ENCODE peak calls at places on chromosomes 12 and 14, in seven cellular contexts. One of them, this sample, is unnamed.
A peak's percentile ranks its signal among the peaks of the same experiment; 100 is the strongest.

GRCh38 chr14:51487848-51488247 is 163.9 kb upstream of the FRMD6 start:
- DNase-seq in HepG2: no peak
- DNase-seq in CD4-positive, alpha-beta T cell: no peak
- DNase-seq in lower lobe of right lung: no peak
- DNase-seq in fibroblast of pulmonary artery: no peak
- DNase-seq in testis: no peak
- DNase-seq in foreskin fibroblast: no peak
- DNase-seq in this sample: no peak

GRCh38 chr12:89950421-89950820 is 241.8 kb upstream of the ATP2B1 start:
- DNase-seq in HepG2: no peak
- DNase-seq in CD4-positive, alpha-beta T cell: peak; percentile 2
- DNase-seq in lower lobe of right lung: no peak
- DNase-seq in fibroblast of pulmonary artery: no peak
- DNase-seq in testis: no peak
- DNase-seq in foreskin fibroblast: no peak
- DNase-seq in this sample: no peak

GRCh38 chr12:100127766-100128508 is 14.7 kb downstream of the BLTP3B start:
- DNase-seq in HepG2: peak; percentile 44
- DNase-seq in CD4-positive, alpha-beta T cell: no peak
- DNase-seq in lower lobe of right lung: no peak
- DNase-seq in fibroblast of pulmonary artery: peak; percentile 80
- DNase-seq in testis: no peak
- DNase-seq in foreskin fibroblast: peak; percentile 65
- DNase-seq in this sample: no peak

GRCh38 chr12:53051058-53051880 is 1.4 kb downstream of the TNS2 start:
- DNase-seq in HepG2: peak; percentile 82
- DNase-seq in CD4-positive, alpha-beta T cell: no peak
- DNase-seq in lower lobe of right lung: no peak
- DNase-seq in fibroblast of pulmonary artery: peak; percentile 81
- DNase-seq in testis: peak; percentile 91
- DNase-seq in foreskin fibroblast: peak; percentile 84
- DNase-seq in this sample: no peak

GRCh38 chr12:66603458-66603857 is 75.4 kb downstream of the GRIP1 start:
- DNase-seq in HepG2: no peak
- DNase-seq in CD4-positive, alpha-beta T cell: no peak
- DNase-seq in lower lobe of right lung: no peak
- DNase-seq in fibroblast of pulmonary artery: no peak
- DNase-seq in testis: no peak
- DNase-seq in foreskin fibroblast: no peak
- DNase-seq in this sample: no peak

GRCh38 chr14:67241416-67242362 is at the start of gene PALS1:
- DNase-seq in HepG2: peak; percentile 62
- DNase-seq in CD4-positive, alpha-beta T cell: no peak
- DNase-seq in lower lobe of right lung: no peak
- DNase-seq in fibroblast of pulmonary artery: peak; percentile 85
- DNase-seq in testis: peak; percentile 59
- DNase-seq in foreskin fibroblast: peak; percentile 73
- DNase-seq in this sample: no peak

GRCh38 chr12:4115570-4115969 is 158.0 kb upstream of the CCND2 start:
- DNase-seq in HepG2: no peak
- DNase-seq in CD4-positive, alpha-beta T cell: no peak
- DNase-seq in lower lobe of right lung: no peak
- DNase-seq in fibroblast of pulmonary artery: no peak
- DNase-seq in testis: no peak
- DNase-seq in foreskin fibroblast: no peak
- DNase-seq in this sample: peak; percentile 40

GRCh38 chr12:115295886-115296285 is 611.9 kb upstream of the TBX3 start:
- DNase-seq in HepG2: no peak
- DNase-seq in CD4-positive, alpha-beta T cell: no peak
- DNase-seq in lower lobe of right lung: no peak
- DNase-seq in fibroblast of pulmonary artery: no peak
- DNase-seq in testis: no peak
- DNase-seq in foreskin fibroblast: no peak
- DNase-seq in this sample: no peak

GRCh38 chr12:107238276-107238675 is 144.9 kb upstream of the CRY1 start:
- DNase-seq in HepG2: no peak
- DNase-seq in CD4-positive, alpha-beta T cell: no peak
- DNase-seq in lower lobe of right lung: no peak
- DNase-seq in fibroblast of pulmonary artery: peak; percentile 16
- DNase-seq in testis: no peak
- DNase-seq in foreskin fibroblast: no peak
- DNase-seq in this sample: no peak

GRCh38 chr12:124321040-124321481 is 26.2 kb downstream of the RFLNA start:
- DNase-seq in HepG2: peak; percentile 24
- DNase-seq in CD4-positive, alpha-beta T cell: peak; percentile 48
- DNase-seq in lower lobe of right lung: peak; percentile 76
- DNase-seq in fibroblast of pulmonary artery: peak; percentile 50
- DNase-seq in testis: peak; percentile 73
- DNase-seq in foreskin fibroblast: peak; percentile 39
- DNase-seq in this sample: no peak

GRCh38 chr12:112843272-112843671 is 51.7 kb downstream of the RPH3A start:
- DNase-seq in HepG2: no peak
- DNase-seq in CD4-positive, alpha-beta T cell: no peak
- DNase-seq in lower lobe of right lung: no peak
- DNase-seq in fibroblast of pulmonary artery: no peak
- DNase-seq in testis: no peak
- DNase-seq in foreskin fibroblast: peak; percentile 45
- DNase-seq in this sample: no peak

GRCh38 chr12:50689437-50689836 is 74.5 kb upstream of the ATF1 start:
- DNase-seq in HepG2: no peak
- DNase-seq in CD4-positive, alpha-beta T cell: no peak
- DNase-seq in lower lobe of right lung: no peak
- DNase-seq in fibroblast of pulmonary artery: no peak
- DNase-seq in testis: no peak
- DNase-seq in foreskin fibroblast: no peak
- DNase-seq in this sample: no peak

GRCh38 chr12:128971802-128972201 is 118.5 kb downstream of the GLT1D1 start:
- DNase-seq in HepG2: no peak
- DNase-seq in CD4-positive, alpha-beta T cell: no peak
- DNase-seq in lower lobe of right lung: no peak
- DNase-seq in fibroblast of pulmonary artery: no peak
- DNase-seq in testis: no peak
- DNase-seq in foreskin fibroblast: no peak
- DNase-seq in this sample: no peak

GRCh38 chr14:30770376-30770775 is 104.0 kb upstream of the COCH start:
- DNase-seq in HepG2: no peak
- DNase-seq in CD4-positive, alpha-beta T cell: no peak
- DNase-seq in lower lobe of right lung: no peak
- DNase-seq in fibroblast of pulmonary artery: no peak
- DNase-seq in testis: no peak
- DNase-seq in foreskin fibroblast: no peak
- DNase-seq in this sample: no peak

GRCh38 chr12:6092784-6093722 is 31.4 kb downstream of the VWF start:
- DNase-seq in HepG2: no peak
- DNase-seq in CD4-positive, alpha-beta T cell: no peak
- DNase-seq in lower lobe of right lung: peak; percentile 81
- DNase-seq in fibroblast of pulmonary artery: peak; percentile 89
- DNase-seq in testis: no peak
- DNase-seq in foreskin fibroblast: peak; percentile 92
- DNase-seq in this sample: no peak

GRCh38 chr12:90428474-90428873 is 526.5 kb downstream of the CCER1 start:
- DNase-seq in HepG2: no peak
- DNase-seq in CD4-positive, alpha-beta T cell: no peak
- DNase-seq in lower lobe of right lung: no peak
- DNase-seq in fibroblast of pulmonary artery: no peak
- DNase-seq in testis: peak; percentile 46
- DNase-seq in foreskin fibroblast: no peak
- DNase-seq in this sample: no peak

GRCh38 chr14:69685716-69686115 is 74.3 kb downstream of the SUSD6 start:
- DNase-seq in HepG2: peak; percentile 62
- DNase-seq in CD4-positive, alpha-beta T cell: peak; percentile 25
- DNase-seq in lower lobe of right lung: peak; percentile 84
- DNase-seq in fibroblast of pulmonary artery: peak; percentile 70
- DNase-seq in testis: peak; percentile 83
- DNase-seq in foreskin fibroblast: no peak
- DNase-seq in this sample: no peak

GRCh38 chr14:68255697-68256178 is 436.2 kb downstream of the RAD51B start:
- DNase-seq in HepG2: no peak
- DNase-seq in CD4-positive, alpha-beta T cell: no peak
- DNase-seq in lower lobe of right lung: no peak
- DNase-seq in fibroblast of pulmonary artery: no peak
- DNase-seq in testis: no peak
- DNase-seq in foreskin fibroblast: peak; percentile 74
- DNase-seq in this sample: no peak

GRCh38 chr14:33901429-33902155 is 49.3 kb downstream of the EGLN3 start:
- DNase-seq in HepG2: no peak
- DNase-seq in CD4-positive, alpha-beta T cell: no peak
- DNase-seq in lower lobe of right lung: no peak
- DNase-seq in fibroblast of pulmonary artery: no peak
- DNase-seq in testis: no peak
- DNase-seq in foreskin fibroblast: no peak
- DNase-seq in this sample: no peak

GRCh38 chr12:116861331-116861730 is 19.9 kb downstream of the HRK start:
- DNase-seq in HepG2: no peak
- DNase-seq in CD4-positive, alpha-beta T cell: peak; percentile 19
- DNase-seq in lower lobe of right lung: no peak
- DNase-seq in fibroblast of pulmonary artery: peak; percentile 71
- DNase-seq in testis: peak; percentile 47
- DNase-seq in foreskin fibroblast: peak; percentile 77
- DNase-seq in this sample: no peak

GRCh38 chr14:78170203-78170602 is at the start of gene NRXN3:
- DNase-seq in HepG2: no peak
- DNase-seq in CD4-positive, alpha-beta T cell: no peak
- DNase-seq in lower lobe of right lung: no peak
- DNase-seq in fibroblast of pulmonary artery: no peak
- DNase-seq in testis: peak; percentile 69
- DNase-seq in foreskin fibroblast: no peak
- DNase-seq in this sample: no peak

GRCh38 chr14:82079553-82079952 is 545.9 kb upstream of the SEL1L start:
- DNase-seq in HepG2: no peak
- DNase-seq in CD4-positive, alpha-beta T cell: no peak
- DNase-seq in lower lobe of right lung: no peak
- DNase-seq in fibroblast of pulmonary artery: no peak
- DNase-seq in testis: no peak
- DNase-seq in foreskin fibroblast: no peak
- DNase-seq in this sample: no peak

GRCh38 chr14:69259531-69260245 is at the start of gene GALNT16:
- DNase-seq in HepG2: no peak
- DNase-seq in CD4-positive, alpha-beta T cell: no peak
- DNase-seq in lower lobe of right lung: no peak
- DNase-seq in fibroblast of pulmonary artery: no peak
- DNase-seq in testis: peak; percentile 36
- DNase-seq in foreskin fibroblast: no peak
- DNase-seq in this sample: peak; percentile 81

GRCh38 chr14:105919458-105920150 is 393.2 kb downstream of the TMEM121 start:
- DNase-seq in HepG2: no peak
- DNase-seq in CD4-positive, alpha-beta T cell: no peak
- DNase-seq in lower lobe of right lung: peak; percentile 41
- DNase-seq in fibroblast of pulmonary artery: no peak
- DNase-seq in testis: no peak
- DNase-seq in foreskin fibroblast: no peak
- DNase-seq in this sample: no peak

GRCh38 chr12:95634622-95635621 is 83.6 kb upstream of the USP44 start:
- DNase-seq in HepG2: peak; percentile 82
- DNase-seq in CD4-positive, alpha-beta T cell: no peak
- DNase-seq in lower lobe of right lung: no peak
- DNase-seq in fibroblast of pulmonary artery: peak; percentile 17
- DNase-seq in testis: no peak
- DNase-seq in foreskin fibroblast: peak; percentile 59
- DNase-seq in this sample: no peak

GRCh38 chr14:89417469-89418225 is 614 bp upstream of the FOXN3 start:
- DNase-seq in HepG2: peak; percentile 74
- DNase-seq in CD4-positive, alpha-beta T cell: peak; percentile 49
- DNase-seq in lower lobe of right lung: peak; percentile 75
- DNase-seq in fibroblast of pulmonary artery: peak; percentile 46
- DNase-seq in testis: peak; percentile 67
- DNase-seq in foreskin fibroblast: peak; percentile 37
- DNase-seq in this sample: peak; percentile 74

GRCh38 chr14:37546621-37547447 is 48.2 kb downstream of the FOXA1 start:
- DNase-seq in HepG2: peak; percentile 100
- DNase-seq in CD4-positive, alpha-beta T cell: no peak
- DNase-seq in lower lobe of right lung: no peak
- DNase-seq in fibroblast of pulmonary artery: no peak
- DNase-seq in testis: no peak
- DNase-seq in foreskin fibroblast: no peak
- DNase-seq in this sample: no peak

DNA sequence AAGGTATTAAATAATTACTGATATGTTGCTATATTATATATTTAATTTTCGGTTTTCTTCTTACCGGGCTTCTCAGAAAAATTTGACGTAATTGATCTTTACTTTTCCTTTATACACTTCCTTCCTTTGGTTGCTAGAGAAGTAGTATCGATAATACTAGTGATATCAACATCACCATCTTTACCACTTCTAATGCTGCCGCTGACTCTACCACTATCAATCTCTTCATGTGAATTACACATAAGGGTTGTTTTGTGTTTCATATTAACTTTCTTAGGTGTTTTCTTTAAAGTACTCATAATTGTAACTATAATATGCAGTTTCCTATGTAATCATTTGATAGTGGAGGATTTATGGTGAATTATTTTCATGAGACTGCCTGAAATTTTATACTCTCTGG is 30.9 kb upstream of the KLRF1 start:
- DNase-seq in HepG2: no peak
- DNase-seq in CD4-positive, alpha-beta T cell: no peak
- DNase-seq in lower lobe of right lung: no peak
- DNase-seq in fibroblast of pulmonary artery: no peak
- DNase-seq in testis: no peak
- DNase-seq in foreskin fibroblast: no peak
- DNase-seq in this sample: no peak
- TF ChIP-seq CTCF in HepG2: no peak
- TF ChIP-seq CTCF in CD4-positive, alpha-beta T cell: no peak
- TF ChIP-seq CTCF in lower lobe of right lung: no peak
- TF ChIP-seq CTCF in fibroblast of pulmonary artery: no peak
- TF ChIP-seq CTCF in testis: no peak
- TF ChIP-seq CTCF in foreskin fibroblast: no peak
- TF ChIP-seq CTCF in this sample: no peak

DNA sequence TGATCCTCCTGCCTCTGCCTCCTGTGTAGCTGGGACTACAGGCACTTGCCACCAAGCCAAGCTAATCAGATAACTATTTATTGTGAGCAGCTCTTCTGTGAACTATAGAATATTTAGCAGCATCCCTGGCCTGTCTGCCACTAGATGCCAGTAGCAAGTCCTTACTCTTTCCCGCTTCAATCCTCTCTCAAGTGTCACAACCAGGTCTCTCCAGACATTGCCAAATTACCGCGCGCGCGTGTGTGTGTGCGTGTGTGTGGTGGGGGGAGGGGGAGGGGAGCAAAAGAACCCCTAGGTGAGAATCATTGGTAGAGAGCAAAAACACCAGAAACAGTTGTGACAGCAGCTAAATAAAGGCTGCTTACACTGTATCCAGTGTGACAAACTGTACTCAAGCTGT is 49.9 kb downstream of the PPP2R5E start:
- DNase-seq in HepG2: no peak
- DNase-seq in CD4-positive, alpha-beta T cell: no peak
- DNase-seq in lower lobe of right lung: no peak
- DNase-seq in fibroblast of pulmonary artery: peak; percentile 28
- DNase-seq in testis: no peak
- DNase-seq in foreskin fibroblast: peak; percentile 21
- DNase-seq in this sample: no peak
- TF ChIP-seq CTCF in HepG2: no peak
- TF ChIP-seq CTCF in CD4-positive, alpha-beta T cell: no peak
- TF ChIP-seq CTCF in lower lobe of right lung: no peak
- TF ChIP-seq CTCF in fibroblast of pulmonary artery: peak; percentile 13
- TF ChIP-seq CTCF in testis: no peak
- TF ChIP-seq CTCF in foreskin fibroblast: peak; percentile 9
- TF ChIP-seq CTCF in this sample: no peak

GRCh38 chr12:12985817-12986408 is 14.2 kb downstream of the HEBP1 start:
- DNase-seq in HepG2: peak; percentile 11
- DNase-seq in CD4-positive, alpha-beta T cell: peak; percentile 3
- DNase-seq in lower lobe of right lung: no peak
- DNase-seq in fibroblast of pulmonary artery: peak; percentile 52
- DNase-seq in testis: peak; percentile 62
- DNase-seq in foreskin fibroblast: no peak
- DNase-seq in this sample: no peak
- TF ChIP-seq CTCF in HepG2: peak; percentile 60
- TF ChIP-seq CTCF in CD4-positive, alpha-beta T cell: no peak
- TF ChIP-seq CTCF in lower lobe of right lung: peak; percentile 49
- TF ChIP-seq CTCF in fibroblast of pulmonary artery: peak; percentile 65
- TF ChIP-seq CTCF in testis: peak; percentile 47
- TF ChIP-seq CTCF in foreskin fibroblast: peak; percentile 41
- TF ChIP-seq CTCF in this sample: peak; percentile 59

GRCh38 chr14:95228240-95228639 is 70.9 kb upstream of the DICER1 start:
- DNase-seq in HepG2: no peak
- DNase-seq in CD4-positive, alpha-beta T cell: no peak
- DNase-seq in lower lobe of right lung: no peak
- DNase-seq in fibroblast of pulmonary artery: no peak
- DNase-seq in testis: no peak
- DNase-seq in foreskin fibroblast: no peak
- DNase-seq in this sample: no peak
- TF ChIP-seq CTCF in HepG2: no peak
- TF ChIP-seq CTCF in CD4-positive, alpha-beta T cell: no peak
- TF ChIP-seq CTCF in lower lobe of right lung: no peak
- TF ChIP-seq CTCF in fibroblast of pulmonary artery: no peak
- TF ChIP-seq CTCF in testis: no peak
- TF ChIP-seq CTCF in foreskin fibroblast: no peak
- TF ChIP-seq CTCF in this sample: no peak